ENCODE peak calls at places on chromosome 6, in five cellular contexts. G, H, D, K and Q are unnamed samples.

GRCh38 chr6:100463685-100464161 is 998 bp downstream of the SIM1 start:
- DNase-seq in H (no peak), G (peak), K (no peak), D (no peak), Q (peak)

GRCh38 chr6:117829594-117830319 is 77.3 kb upstream of the SLC35F1 start:
- DNase-seq in K (peak), D (peak), G (peak), H (no peak), Q (peak)

GRCh38 chr6:24680582-24680981 is 13.7 kb downstream of the ACOT13 start:
- DNase-seq in D (no peak), G (no peak), H (no peak), K (no peak), Q (no peak)

GRCh38 chr6:111478749-111479148 is 4.3 kb downstream of the REV3L start:
- DNase-seq in D (peak), G (peak), K (peak), H (no peak), Q (peak)

GRCh38 chr6:6920114-6920983 is 187.4 kb upstream of the RREB1 start:
- DNase-seq in G (no peak), H (no peak), K (no peak), D (no peak), Q (no peak)

GRCh38 chr6:46888031-46888430 is 33.7 kb downstream of the ADGRF5 start:
- DNase-seq in K (no peak), G (no peak), D (no peak), H (no peak), Q (no peak)

GRCh38 chr6:157045831-157046454 is 268.8 kb downstream of the ARID1B start:
- DNase-seq in D (no peak), G (no peak), K (peak), H (no peak), Q (no peak)

GRCh38 chr6:25085761-25086160 is 150.0 kb upstream of the RIPOR2 start:
- DNase-seq in K (peak), G (no peak), H (no peak), D (peak), Q (no peak)

GRCh38 chr6:31402324-31403282 is 792 bp upstream of the MICA start:
- DNase-seq in G (no peak), H (no peak), D (peak), K (peak), Q (peak)

GRCh38 chr6:91782789-91783188 is 1195.9 kb upstream of the MAP3K7 start:
- DNase-seq in H (no peak), D (no peak), G (no peak), K (no peak), Q (no peak)

GRCh38 chr6:131868836-131869235 is 61.0 kb downstream of the ENPP1 start:
- DNase-seq in D (no peak), G (no peak), K (no peak), H (no peak), Q (no peak)

GRCh38 chr6:95742895-95743294 is 165.6 kb downstream of the MANEA start:
- DNase-seq in D (no peak), K (no peak), H (no peak), G (no peak), Q (no peak)

GRCh38 chr6:96836579-96837137 is 619 bp downstream of the GPR63 start:
- DNase-seq in G (no peak), K (peak), H (peak), D (no peak), Q (no peak)

GRCh38 chr6:169424821-169425240 is 171.2 kb upstream of the THBS2 start:
- DNase-seq in H (no peak), D (no peak), K (peak), G (no peak), Q (no peak)

GRCh38 chr6:169421890-169422289 is 168.2 kb upstream of the THBS2 start:
- DNase-seq in H (no peak), D (no peak), G (no peak), K (no peak), Q (no peak)

GRCh38 chr6:169424149-169424804 is 170.6 kb upstream of the THBS2 start:
- DNase-seq in K (no peak), G (no peak), D (no peak), H (no peak), Q (no peak)

GRCh38 chr6:169417101-169417500 is 163.5 kb upstream of the THBS2 start:
- DNase-seq in H (no peak), G (no peak), K (no peak), D (no peak), Q (no peak)

DNA sequence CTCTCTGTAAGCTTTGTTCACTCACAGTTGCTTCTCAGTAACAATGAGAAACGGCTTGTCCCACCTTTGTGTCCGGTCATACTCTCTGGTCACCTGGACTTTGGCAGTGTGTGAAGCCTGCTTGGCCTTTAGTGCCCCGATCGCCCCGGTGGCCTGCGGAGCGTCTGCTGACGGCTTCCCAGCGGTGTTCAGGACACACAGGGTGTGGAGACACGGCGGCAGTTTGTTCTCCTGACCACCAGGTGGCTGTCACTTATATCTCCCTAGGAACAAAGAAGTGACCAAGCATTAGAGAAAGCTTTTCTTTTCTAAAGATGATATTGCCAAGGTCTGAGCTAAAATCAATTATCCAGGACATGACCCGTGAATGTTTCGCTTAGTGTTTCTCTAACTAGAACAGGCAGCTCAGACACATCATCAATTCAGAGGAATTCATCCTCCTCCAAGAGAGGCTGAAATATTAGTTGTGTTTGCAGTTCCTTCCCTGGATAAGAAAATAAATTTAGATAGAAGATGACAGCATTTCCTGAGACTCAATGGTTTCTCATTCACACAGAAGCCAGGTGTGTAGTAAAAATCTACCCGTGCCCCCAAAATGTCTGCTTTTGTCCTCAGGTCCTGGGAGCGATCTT is 167.4 kb upstream of the THBS2 start:
- DNase-seq in K (peak), D (no peak), G (peak), H (no peak), Q (no peak)
- TF ChIP-seq CTCF in K (peak), D (peak), G (peak), H (no peak), Q (no peak)

GRCh38 chr6:4287811-4288244 is 152.5 kb upstream of the ECI2 start:
- DNase-seq in K (no peak), G (peak), D (no peak), H (no peak), Q (no peak)
- TF ChIP-seq CTCF in K (no peak), G (no peak), D (no peak), H (no peak), Q (no peak)

DNA sequence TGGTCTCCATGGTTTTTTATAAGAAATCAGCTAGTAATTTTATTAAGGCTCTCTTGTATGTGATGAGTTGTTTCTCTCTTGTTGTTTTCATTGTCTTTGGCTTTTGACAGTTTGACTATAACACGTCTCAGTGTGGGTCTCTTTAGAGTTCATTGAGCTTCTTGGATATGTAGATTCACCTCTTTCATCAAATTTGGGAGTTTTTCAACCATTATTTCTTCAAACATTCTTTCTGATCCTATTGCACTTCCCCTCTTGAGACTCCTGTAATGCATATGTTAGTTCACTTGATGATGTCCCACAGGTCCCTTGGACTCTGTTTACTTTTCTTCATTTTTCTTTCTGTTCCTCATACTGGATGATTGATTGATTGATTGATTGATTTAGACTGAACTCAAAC is 7.0 kb upstream of the BAG2 start:
- DNase-seq in K (no peak), G (no peak), H (no peak), D (no peak), Q (no peak)
- TF ChIP-seq CTCF in K (no peak), G (no peak), H (no peak), D (no peak), Q (no peak)

DNA sequence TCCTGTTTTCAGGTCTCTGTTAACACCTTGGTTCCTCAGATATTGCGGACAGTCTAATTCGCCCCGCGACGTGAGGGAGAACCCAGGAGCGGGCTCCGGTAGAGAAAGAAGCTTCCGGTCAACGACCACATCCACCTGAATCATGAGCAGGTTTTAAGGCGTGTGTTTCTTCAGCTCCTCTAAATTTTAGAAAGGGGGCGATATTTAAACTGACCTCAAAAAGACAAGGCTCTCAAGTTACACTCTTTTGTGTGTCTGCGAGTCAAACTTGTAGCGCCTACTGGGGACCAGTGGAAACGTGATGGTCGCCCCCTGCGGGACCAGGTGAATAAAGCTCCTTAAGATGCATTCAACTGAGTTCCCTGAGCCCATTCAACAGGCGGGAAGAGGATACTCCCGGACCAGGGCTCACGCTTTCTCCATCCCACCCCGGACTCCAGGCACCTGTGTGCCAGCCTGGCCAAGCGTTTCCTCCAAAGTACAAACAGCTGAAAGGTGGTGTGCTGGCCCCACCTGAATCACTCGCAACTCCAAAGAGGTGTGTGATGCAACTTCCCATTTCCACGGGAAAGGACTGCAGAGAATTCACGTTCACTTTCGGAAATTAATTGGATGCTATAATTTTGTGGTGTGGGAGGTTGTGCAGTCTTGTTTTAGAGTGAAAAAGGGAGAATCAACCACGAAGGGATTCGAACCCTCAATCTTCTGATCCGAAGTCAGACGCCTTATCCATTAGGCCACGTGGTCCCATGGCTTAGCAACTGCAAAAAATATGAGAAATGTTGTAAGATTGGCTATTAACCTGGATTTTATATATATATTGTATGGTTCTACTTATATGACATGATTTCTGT is 17.0 kb downstream of the GPX5 start:
- DNase-seq in D (peak), K (peak), H (peak), G (peak), Q (peak)
- TF ChIP-seq CTCF in D (peak), K (peak), H (peak), G (peak), Q (peak)

GRCh38 chr6:37538107-37538506 is 38.4 kb upstream of the CCDC167 start:
- DNase-seq in D (peak), G (peak), H (no peak), K (no peak), Q (peak)
- TF ChIP-seq CTCF in D (peak), G (peak), H (no peak), K (peak), Q (peak)

DNA sequence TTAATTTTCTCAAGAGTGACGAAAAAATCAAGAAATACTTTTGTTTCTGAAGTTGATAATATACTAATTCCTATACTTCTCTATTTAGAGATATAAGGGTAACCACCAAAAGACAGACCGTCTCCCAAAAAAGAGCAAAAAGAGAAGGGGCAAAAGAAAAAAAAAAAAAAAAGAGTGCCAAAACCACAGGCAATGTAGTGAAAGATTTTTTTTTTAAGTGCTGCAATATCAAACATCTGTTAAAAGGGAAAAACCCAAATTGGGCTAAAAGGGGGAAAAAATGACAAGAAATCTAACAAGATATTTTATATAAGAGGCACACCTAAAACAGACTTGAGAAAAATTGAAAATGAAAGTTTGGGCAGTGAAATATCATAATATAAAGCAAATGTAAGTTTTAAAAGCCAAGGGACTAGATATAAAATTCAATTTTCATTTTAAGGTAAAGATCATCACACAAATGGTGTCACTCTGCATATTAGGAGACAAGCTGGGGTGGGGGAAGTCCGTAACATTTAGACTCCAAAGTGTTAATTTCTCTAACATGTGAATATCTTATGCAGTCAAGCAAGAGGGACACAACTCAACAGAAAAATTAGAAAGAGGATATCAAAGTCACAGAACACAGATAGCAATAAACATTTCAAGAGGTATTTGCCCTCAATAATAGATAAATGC is 9.2 kb downstream of the C6orf52 start:
- DNase-seq in K (no peak), G (no peak), H (no peak), D (no peak), Q (no peak)
- TF ChIP-seq CTCF in K (no peak), G (no peak), H (no peak), D (no peak), Q (no peak)